ENCODE peak calls at places on chromosome 14, in five cellular contexts. S is H1, E is neuronal stem cell, C is mesenchymal stem cell, J is trophoblast cell. V is an unnamed sample.
A peak's percentile ranks its signal among the peaks of the same experiment; 100 is the strongest.

GRCh38 chr14:100088226-100088625 is 23.0 kb downstream of the EVL start:
- DNase-seq in S (no peak), E (no peak), C (no peak), J (no peak), V (no peak)

GRCh38 chr14:33435911-33436310 is 497.2 kb downstream of the NPAS3 start:
- DNase-seq in S (no peak), E (no peak), C (peak; percentile 85), J (peak; percentile 58), V (no peak)

GRCh38 chr14:89343356-89343755 is 73.7 kb downstream of the FOXN3 start:
- DNase-seq in S (no peak), E (no peak), C (no peak), J (no peak), V (no peak)

GRCh38 chr14:65277027-65277426 is 135.5 kb upstream of the FUT8 start:
- DNase-seq in S (no peak), E (no peak), C (peak; percentile 24), J (peak; percentile 58), V (no peak)

GRCh38 chr14:86129426-86129825 is 599.5 kb downstream of the FLRT2 start:
- DNase-seq in S (no peak), E (no peak), C (no peak), J (no peak), V (peak; percentile 41)

GRCh38 chr14:62711351-62712023 is 333.8 kb downstream of the KCNH5 start:
- DNase-seq in S (no peak), E (no peak), C (no peak), J (no peak), V (no peak)

GRCh38 chr14:32208490-32208889 is 5.4 kb upstream of the RNU6-8 start:
- DNase-seq in S (no peak), E (no peak), C (no peak), J (no peak), V (no peak)

GRCh38 chr14:95507701-95508103 is 8.7 kb downstream of the SYNE3 start:
- DNase-seq in S (no peak), E (no peak), C (peak; percentile 89), J (peak; percentile 58), V (no peak)

GRCh38 chr14:69014829-69015259 is 35.7 kb upstream of the ACTN1 start:
- DNase-seq in S (no peak), E (no peak), C (peak; percentile 33), J (no peak), V (no peak)

GRCh38 chr14:39212034-39212433 is 21.7 kb upstream of the MIA2 start:
- DNase-seq in S (no peak), E (no peak), C (no peak), J (no peak), V (no peak)

GRCh38 chr14:64584185-64584584 is 34.4 kb downstream of the PPP1R36 start:
- DNase-seq in S (no peak), E (no peak), C (no peak), J (no peak), V (no peak)

GRCh38 chr14:61566537-61567225 is 128.6 kb upstream of the HIF1A start:
- DNase-seq in S (no peak), E (no peak), C (peak; percentile 66), J (peak; percentile 56), V (no peak)

GRCh38 chr14:106843951-106844483 is 1317.6 kb downstream of the TMEM121 start:
- DNase-seq in S (no peak), E (no peak), C (no peak), J (peak; percentile 18), V (no peak)

GRCh38 chr14:96267916-96268315 is 11.9 kb downstream of the BDKRB1 start:
- DNase-seq in S (no peak), E (no peak), C (no peak), J (no peak), V (peak; percentile 9)

GRCh38 chr14:61103541-61104339 is 122.7 kb downstream of the SLC38A6 start:
- DNase-seq in S (peak; percentile 54), E (no peak), C (peak; percentile 97), J (peak; percentile 33), V (peak; percentile 58)

GRCh38 chr14:30786701-30787100 is 87.7 kb upstream of the COCH start:
- DNase-seq in S (no peak), E (no peak), C (no peak), J (no peak), V (no peak)

GRCh38 chr14:80941241-80942157 is at the start of gene CEP128:
- DNase-seq in S (peak; percentile 93), E (peak; percentile 93), C (peak; percentile 99), J (peak; percentile 98), V (peak; percentile 98)

GRCh38 chr14:69331206-69331605 is 66.9 kb downstream of the ERH start:
- DNase-seq in S (no peak), E (no peak), C (no peak), J (no peak), V (no peak)

GRCh38 chr14:23360496-23360895 is 4.5 kb downstream of the EFS start:
- DNase-seq in S (peak; percentile 66), E (no peak), C (no peak), J (no peak), V (peak; percentile 69)

GRCh38 chr14:95156765-95157194 is 549 bp downstream of the DICER1 start:
- DNase-seq in S (peak; percentile 58), E (no peak), C (no peak), J (peak; percentile 22), V (peak; percentile 30)

GRCh38 chr14:36506732-36507614 is 13.1 kb downstream of the NKX2-1 start:
- DNase-seq in S (no peak), E (no peak), C (no peak), J (no peak), V (no peak)

GRCh38 chr14:24982472-24983155 is 67.3 kb downstream of the STXBP6 start:
- DNase-seq in S (no peak), E (no peak), C (peak; percentile 94), J (no peak), V (no peak)

GRCh38 chr14:73916324-73916723 is 29.7 kb downstream of the ZNF410 start:
- DNase-seq in S (no peak), E (no peak), C (no peak), J (no peak), V (no peak)

GRCh38 chr14:73909681-73910080 is 23.0 kb downstream of the ZNF410 start:
- DNase-seq in S (no peak), E (no peak), C (no peak), J (no peak), V (no peak)

GRCh38 chr14:73913256-73913655 is 26.6 kb downstream of the ZNF410 start:
- DNase-seq in S (no peak), E (no peak), C (no peak), J (no peak), V (no peak)
- H2BK12ac ChIP-seq in S (no peak overlapping the region), E (no peak overlapping the region), C (no peak overlapping the region), J (no peak overlapping the region), V (no peak overlapping the region)

DNA sequence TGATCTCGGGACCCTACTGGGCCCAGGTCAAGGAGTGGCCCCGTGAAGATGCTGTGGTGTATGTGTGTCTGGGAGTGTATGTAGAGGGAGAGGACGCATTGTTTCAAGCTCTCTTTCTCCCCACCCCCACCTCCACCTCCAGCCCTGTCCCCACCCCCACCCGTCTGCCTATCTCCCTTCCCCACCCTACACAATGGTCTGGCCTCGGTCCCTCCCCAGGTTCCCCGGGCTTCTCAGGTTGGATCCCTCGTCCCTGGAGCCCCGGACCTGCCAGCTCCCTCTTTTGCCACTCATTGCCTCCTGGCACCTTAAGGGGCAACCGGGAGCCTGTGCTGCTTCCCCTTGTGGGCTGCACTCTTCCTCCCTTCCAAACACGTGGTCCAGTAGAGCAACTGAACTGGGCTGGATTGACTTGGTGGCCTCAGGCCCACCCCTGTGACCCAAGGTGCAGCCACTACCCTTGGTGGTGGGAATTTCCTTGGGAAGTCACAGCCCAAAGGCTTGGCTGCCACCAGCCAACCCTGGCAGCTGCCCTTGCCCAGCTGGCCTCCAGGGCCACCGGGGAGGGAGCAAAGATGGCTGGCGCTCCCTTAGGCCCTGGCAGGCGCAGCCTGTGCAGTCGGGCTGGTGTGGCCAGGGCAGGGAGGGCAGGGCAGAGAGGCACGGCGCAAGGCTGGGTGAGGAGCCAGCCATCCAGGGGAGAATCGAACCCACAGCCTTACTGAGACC is 628 bp downstream of the VRTN start:
- DNase-seq in S (no peak), E (no peak), C (no peak), J (no peak), V (no peak)
- H2BK120ac ChIP-seq in S (peak overlapping the region; percentile 89), E (peak overlapping the region; percentile 95), C (no peak overlapping the region), J (no peak overlapping the region), V (no peak overlapping the region)

DNA sequence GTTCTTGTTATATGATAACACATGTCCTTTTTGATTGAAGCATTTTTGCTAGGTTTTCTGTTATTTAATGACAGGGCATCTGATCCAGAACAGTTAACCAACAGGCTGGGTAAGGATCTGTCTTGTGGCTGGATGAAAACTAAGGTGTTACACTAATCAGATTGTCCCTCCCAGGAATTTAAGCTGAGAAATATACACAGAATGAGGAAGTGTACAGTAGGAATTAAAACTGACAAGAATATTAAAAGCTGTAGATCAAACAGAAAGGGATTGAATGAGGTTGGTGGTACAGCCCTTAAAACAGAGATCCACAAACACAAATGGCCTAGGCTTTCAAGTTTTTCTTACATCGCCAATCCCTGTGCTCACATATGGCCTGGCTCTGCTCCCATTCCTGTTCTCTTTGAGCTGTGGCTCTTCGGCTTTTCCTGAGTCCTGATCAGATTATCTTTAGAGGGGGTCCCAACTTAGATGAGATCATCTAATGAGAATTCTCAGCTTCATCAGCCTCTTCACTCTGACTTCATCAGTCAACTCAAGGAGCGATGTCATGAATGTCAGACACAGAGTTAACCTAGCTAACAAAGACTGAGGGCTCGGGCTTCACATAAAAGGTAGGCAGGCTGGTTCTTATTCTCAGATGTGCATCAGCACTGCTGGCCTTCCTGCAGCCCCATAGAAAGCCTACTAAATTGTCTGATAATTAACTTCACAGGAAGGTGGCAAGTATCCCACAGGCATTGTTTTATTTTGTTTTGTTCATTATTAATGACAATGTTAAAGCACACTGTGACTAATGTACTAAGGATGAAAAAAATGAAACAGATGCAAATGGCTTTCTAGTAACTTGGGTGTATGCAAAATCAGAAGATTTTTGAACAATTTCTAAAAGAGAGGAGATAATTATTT is 11.4 kb downstream of the PYGL start:
- DNase-seq in S (no peak), E (no peak), C (no peak), J (no peak), V (no peak)
- H2BK12ac ChIP-seq in S (no peak overlapping the region), E (no peak overlapping the region), C (no peak overlapping the region), J (no peak overlapping the region), V (no peak overlapping the region)

GRCh38 chr14:101950100-101950499 is 14.3 kb upstream of the DYNC1H1 start:
- DNase-seq in S (no peak), E (no peak), C (no peak), J (no peak), V (no peak)

GRCh38 chr14:101950516-101951215 is 13.7 kb upstream of the DYNC1H1 start:
- DNase-seq in S (no peak), E (no peak), C (no peak), J (no peak), V (no peak)

GRCh38 chr14:101947577-101947903 is 16.8 kb upstream of the DYNC1H1 start:
- DNase-seq in S (no peak), E (no peak), C (no peak), J (no peak), V (no peak)

GRCh38 chr14:101947904-101948665 is 16.3 kb upstream of the DYNC1H1 start:
- DNase-seq in S (peak; percentile 100), E (peak; percentile 100), C (peak; percentile 100), J (peak; percentile 100), V (peak; percentile 100)

DNA sequence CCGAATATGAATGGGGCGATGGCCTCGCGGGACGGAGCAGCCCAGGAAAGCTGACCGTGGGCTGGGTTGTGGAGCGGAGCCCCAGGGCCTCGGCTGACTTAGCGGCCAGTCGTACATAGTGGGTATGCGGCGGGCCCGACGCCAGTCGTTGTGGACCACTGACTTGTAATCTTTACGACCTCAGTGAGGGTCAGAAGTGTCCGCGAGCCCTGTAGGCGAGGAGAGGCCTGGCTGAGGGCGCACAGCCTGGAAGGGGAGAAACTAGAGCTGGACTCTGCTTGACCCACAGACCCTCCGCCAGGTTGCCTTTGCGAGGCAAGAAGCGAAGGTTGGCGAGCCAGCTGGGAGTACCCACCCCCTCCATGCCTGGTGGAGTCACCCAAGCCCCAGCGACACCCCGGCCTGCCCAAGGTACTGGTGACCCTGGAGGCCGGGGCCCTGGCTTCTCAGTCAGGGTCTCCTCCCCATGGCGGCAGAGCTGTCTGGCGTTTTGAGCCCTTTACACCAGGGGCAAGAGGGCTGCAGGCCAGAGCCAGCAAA is 15.6 kb upstream of the DYNC1H1 start:
- DNase-seq in S (no peak), E (no peak), C (no peak), J (no peak), V (no peak)
- H2BK120ac ChIP-seq in S (no peak overlapping the region), E (peak overlapping the region; percentile 24), C (peak overlapping the region; percentile 45), J (peak overlapping the region; percentile 53), V (no peak overlapping the region)

V was measured in H9.